ENCODE peak calls at places on chromosomes 2 and 18, in four cellular contexts. A is SK-N-SH, R is HepG2, J is H1. U is an unnamed sample.

GRCh38 chr2:82781516-82781915 is 1677.6 kb downstream of the SUCLG1 start:
- DNase-seq in A (no peak), R (no peak), J (no peak), U (no peak)

GRCh38 chr2:147182260-147182659 is 662.6 kb upstream of the ACVR2A start:
- DNase-seq in A (no peak), R (no peak), J (no peak), U (peak; percentile 84)

GRCh38 chr18:44180683-44181082 is 500.0 kb upstream of the SETBP1 start:
- DNase-seq in A (no peak), R (no peak), J (no peak), U (no peak)

GRCh38 chr2:191114403-191114886 is 36.3 kb downstream of the STAT4 start:
- DNase-seq in A (no peak), R (no peak), J (no peak), U (peak; percentile 55)

GRCh38 chr2:71226391-71226964 is 425 bp downstream of the PAIP2B start:
- DNase-seq in A (peak; percentile 47), R (no peak), J (peak; percentile 65), U (no peak)

GRCh38 chr2:223669453-223670225 is 67.5 kb upstream of the SCG2 start:
- DNase-seq in A (no peak), R (no peak), J (no peak), U (no peak)

GRCh38 chr2:166234112-166234846 is 106.5 kb upstream of the SCN1A start:
- DNase-seq in A (no peak), R (peak; percentile 58), J (no peak), U (no peak)

GRCh38 chr2:69099541-69099940 is 86.6 kb downstream of the ANTXR1 start:
- DNase-seq in A (no peak), R (no peak), J (no peak), U (no peak)

GRCh38 chr18:72544092-72544886 is at the start of gene CBLN2:
- DNase-seq in A (peak; percentile 92), R (peak; percentile 23), J (peak; percentile 89), U (no peak)

GRCh38 chr2:204282525-204282924 is 262.8 kb upstream of the PARD3B start:
- DNase-seq in A (no peak), R (peak; percentile 34), J (no peak), U (no peak)

GRCh38 chr2:113376935-113377445 is 60.5 kb upstream of the ZNG1B start:
- DNase-seq in A (no peak), R (no peak), J (no peak), U (peak; percentile 34)

GRCh38 chr2:42937171-42937875 is 144.9 kb upstream of the HAAO start:
- DNase-seq in A (no peak), R (no peak), J (no peak), U (no peak)

GRCh38 chr2:55616509-55617159 is 788 bp downstream of the PPP4R3B start:
- DNase-seq in A (peak; percentile 44), R (peak; percentile 65), J (no peak), U (no peak)

GRCh38 chr2:216012133-216012829 is 1.1 kb downstream of the MREG start:
- DNase-seq in A (peak; percentile 59), R (peak; percentile 86), J (no peak), U (no peak)

GRCh38 chr18:63439334-63439733 is 17.1 kb upstream of the VPS4B start:
- DNase-seq in A (peak; percentile 76), R (peak; percentile 33), J (peak; percentile 61), U (no peak)

GRCh38 chr2:128777091-128778045 is 458.7 kb upstream of the HS6ST1 start:
- DNase-seq in A (no peak), R (no peak), J (peak; percentile 20), U (no peak)

GRCh38 chr2:121338281-121338680 is 53.3 kb upstream of the TFCP2L1 start:
- DNase-seq in A (no peak), R (no peak), J (peak; percentile 75), U (no peak)

GRCh38 chr18:32383040-32383819 is 87.5 kb downstream of the GAREM1 start:
- DNase-seq in A (no peak), R (peak; percentile 78), J (no peak), U (no peak)

GRCh38 chr18:36153203-36153602 is 23.5 kb downstream of the ELP2 start:
- DNase-seq in A (no peak), R (peak; percentile 23), J (no peak), U (no peak)

GRCh38 chr2:111905990-111906735 is 7.8 kb downstream of the MERTK start:
- DNase-seq in A (no peak), R (no peak), J (no peak), U (peak; percentile 47)

GRCh38 chr2:81583311-81584108 is 1279.0 kb upstream of the LRRTM1 start:
- DNase-seq in A (no peak), R (no peak), J (no peak), U (no peak)

GRCh38 chr2:207239754-207240494 is 74.2 kb upstream of the KLF7 start:
- DNase-seq in A (no peak), R (no peak), J (no peak), U (no peak)

GRCh38 chr18:9506046-9506792 is 30.9 kb downstream of the RALBP1 start:
- DNase-seq in A (no peak), R (no peak), J (no peak), U (no peak)

GRCh38 chr18:3248062-3248669 is 565 bp downstream of the MYL12A start:
- DNase-seq in A (no peak), R (no peak), J (no peak), U (no peak)
- TF ChIP-seq TCF12 in A (no peak), R (no peak), J (no peak), U (no peak)

GRCh38 chr18:3058328-3059191 is 45.6 kb upstream of the LPIN2 start:
- DNase-seq in A (no peak), R (peak; percentile 84), J (no peak), U (no peak)
- TF ChIP-seq TCF12 in A (no peak), R (no peak), J (no peak), U (no peak)

DNA sequence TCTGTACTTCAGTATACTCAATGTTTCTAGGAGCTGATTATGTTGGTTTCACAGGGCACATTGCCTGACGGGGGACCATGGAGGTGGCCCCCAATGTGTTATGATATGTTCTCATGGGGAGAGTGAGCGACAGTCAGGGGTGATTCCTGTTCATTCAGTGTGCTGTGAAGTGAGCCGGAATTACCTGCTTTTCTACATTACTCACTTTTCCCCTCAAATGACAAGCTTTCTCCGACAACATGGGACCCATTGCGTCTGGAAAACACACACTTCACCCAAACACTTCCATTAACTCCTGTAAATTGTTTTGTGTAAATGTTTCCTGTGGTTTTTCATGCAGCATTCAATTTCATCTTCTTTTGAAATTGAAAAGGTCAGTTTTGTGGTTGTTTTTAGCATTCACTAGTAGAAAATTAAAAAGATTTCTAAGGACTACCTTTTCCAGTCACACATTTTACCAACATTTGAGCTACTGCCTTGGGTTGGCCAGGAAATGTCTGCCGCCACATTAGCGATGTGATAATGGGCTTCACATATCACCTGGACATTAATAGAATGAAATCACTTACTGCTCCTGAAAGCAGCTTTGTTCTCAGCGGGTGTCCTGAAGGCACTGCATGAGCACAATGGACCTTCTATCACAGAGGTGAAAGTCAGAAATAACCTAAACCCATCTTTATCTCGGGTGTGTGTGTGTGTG is 406.5 kb downstream of the MTX2 start:
- DNase-seq in A (no peak), R (no peak), J (no peak), U (no peak)
- TF ChIP-seq TCF12 in A (no peak), R (no peak), J (no peak), U (no peak)

DNA sequence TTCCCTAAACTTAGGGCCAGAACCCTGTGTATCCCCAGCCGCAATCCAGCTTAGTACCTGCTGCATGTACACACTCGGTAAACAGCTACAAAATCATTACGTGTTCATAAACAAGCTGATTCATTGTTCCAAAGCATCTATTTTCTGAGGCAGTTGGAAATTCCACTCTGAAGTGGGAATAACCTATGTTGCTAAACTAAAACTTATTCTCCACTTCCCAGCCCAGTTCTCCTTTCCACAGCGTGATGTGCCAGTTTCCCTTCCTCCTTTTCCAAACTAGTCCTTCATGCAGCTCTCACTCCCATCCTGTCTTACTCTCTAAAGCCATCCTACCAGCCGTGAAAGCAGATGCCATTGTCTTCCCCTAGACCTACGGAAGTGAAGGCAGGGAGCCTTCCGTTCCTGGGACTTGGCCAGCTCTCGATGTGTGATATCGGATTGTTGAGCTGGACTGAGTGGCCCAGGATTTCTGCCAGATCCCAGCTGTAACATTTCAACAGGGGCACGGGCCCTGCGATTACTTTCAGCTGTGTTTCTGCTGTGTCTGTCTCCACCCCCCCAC is 100.7 kb downstream of the CRIM1 start:
- DNase-seq in A (peak; percentile 14), R (no peak), J (no peak), U (no peak)
- TF ChIP-seq TCF12 in A (peak; percentile 96), R (no peak), J (no peak), U (no peak)

GRCh38 chr18:49838381-49838780 is 25.0 kb upstream of the ACAA2 start:
- DNase-seq in A (no peak), R (no peak), J (no peak), U (no peak)
- TF ChIP-seq TCF12 in A (no peak), R (no peak), J (no peak), U (no peak)

GRCh38 chr2:100865819-100866462 is 46.0 kb downstream of the NPAS2 start:
- DNase-seq in A (no peak), R (peak; percentile 71), J (no peak), U (no peak)
- TF ChIP-seq TCF12 in A (no peak), R (no peak), J (no peak), U (no peak)

GRCh38 chr2:72886505-72887031 is 640 bp upstream of the SPR start:
- DNase-seq in A (no peak), R (no peak), J (no peak), U (no peak)

GRCh38 chr2:72887032-72887835 is at the start of gene SPR:
- DNase-seq in A (peak; percentile 90), R (peak; percentile 68), J (peak; percentile 81), U (no peak)

GRCh38 chr2:72888438-72889202 is 1.4 kb downstream of the SPR start:
- DNase-seq in A (no peak), R (peak; percentile 87), J (no peak), U (no peak)

GRCh38 chr2:72889991-72890390 is 2.8 kb downstream of the SPR start:
- DNase-seq in A (no peak), R (no peak), J (no peak), U (no peak)

GRCh38 chr2:72887836-72888437 is 729 bp downstream of the SPR start:
- DNase-seq in A (peak; percentile 86), R (peak; percentile 89), J (peak; percentile 96), U (no peak)
- TF ChIP-seq TCF12 in A (no peak), R (no peak), J (no peak), U (no peak)

DNA sequence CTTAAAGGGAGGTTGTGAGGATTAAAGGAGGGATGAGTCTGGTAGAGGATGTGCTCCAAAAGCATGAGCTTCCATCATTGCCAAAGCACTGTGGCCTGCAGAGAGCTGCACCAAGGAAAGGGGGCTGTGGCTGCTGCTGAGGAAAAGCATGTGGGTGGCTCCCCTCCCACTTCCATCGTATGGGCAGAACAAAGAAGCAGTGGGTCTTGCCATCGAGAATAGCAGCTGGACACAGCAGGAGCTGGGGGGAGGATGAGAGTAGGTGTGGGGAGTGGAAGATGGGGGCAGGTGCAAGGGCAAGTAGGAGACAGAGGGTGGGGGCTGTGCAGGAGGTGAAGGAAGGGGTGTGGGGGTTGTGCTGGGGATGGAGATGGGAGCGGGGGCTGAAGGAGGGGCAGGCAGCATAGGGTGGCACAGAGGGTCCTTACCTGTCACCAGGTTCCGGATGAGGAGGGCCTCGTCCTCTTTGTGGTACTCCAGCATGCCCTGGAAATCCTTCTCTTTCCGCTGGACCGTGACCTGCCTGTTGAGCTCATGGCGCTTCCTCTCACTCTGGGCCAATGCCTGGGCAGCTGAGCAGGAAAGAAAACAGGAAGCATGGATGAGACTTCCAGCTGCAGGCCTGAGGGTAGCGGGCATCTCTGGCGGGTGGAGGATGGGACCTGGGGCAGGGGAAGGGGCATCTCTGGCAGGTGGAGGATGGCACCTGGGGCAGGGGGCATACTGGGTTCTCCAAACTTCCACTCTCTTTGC is 33.6 kb upstream of the ACAA2 start:
- DNase-seq in A (no peak), R (no peak), J (no peak), U (no peak)
- TF ChIP-seq TCF12 in A (no peak), R (no peak), J (no peak), U (no peak)

GRCh38 chr2:182240862-182241371 is 185.9 kb downstream of the PDE1A start:
- DNase-seq in A (peak; percentile 14), R (peak; percentile 55), J (no peak), U (peak; percentile 62)
- TF ChIP-seq TCF12 in A (no peak), R (no peak), J (no peak), U (peak; percentile 33)